ENCODE peak calls at places on chromosome 4, in eight cellular contexts. One of them, this sample, is unnamed. For H3K27me3, the result is how much of the 10 kb centered on the place peaks cover.

GRCh38 chr4:160835789-160836188 is 1328.0 kb downstream of the FSTL5 start:
- DNase-seq in GM23248: no peak
- DNase-seq in IMR-90: no peak
- DNase-seq in breast epithelium: no peak
- DNase-seq in Caco-2: no peak
- DNase-seq in uterus: no peak
- DNase-seq in suprapubic skin: no peak
- DNase-seq in kidney epithelial cell: peak
- DNase-seq in this sample: no peak

GRCh38 chr4:71230613-71231012 is 108.2 kb upstream of the SLC4A4 start:
- DNase-seq in GM23248: no peak
- DNase-seq in uterus: no peak
- DNase-seq in IMR-90: no peak
- DNase-seq in kidney epithelial cell: no peak
- DNase-seq in Caco-2: no peak
- DNase-seq in breast epithelium: no peak
- DNase-seq in suprapubic skin: no peak
- DNase-seq in this sample: no peak

GRCh38 chr4:124279741-124280140 is 432.8 kb downstream of the ANKRD50 start:
- DNase-seq in suprapubic skin: no peak
- DNase-seq in breast epithelium: no peak
- DNase-seq in IMR-90: no peak
- DNase-seq in GM23248: no peak
- DNase-seq in Caco-2: peak
- DNase-seq in uterus: no peak
- DNase-seq in kidney epithelial cell: no peak
- DNase-seq in this sample: no peak

GRCh38 chr4:73409978-73410588 is 6.0 kb downstream of the ALB start:
- DNase-seq in suprapubic skin: no peak
- DNase-seq in uterus: no peak
- DNase-seq in GM23248: no peak
- DNase-seq in breast epithelium: no peak
- DNase-seq in kidney epithelial cell: no peak
- DNase-seq in IMR-90: no peak
- DNase-seq in Caco-2: no peak
- DNase-seq in this sample: no peak

GRCh38 chr4:15355464-15355863 is 72.4 kb upstream of the C1QTNF7 start:
- DNase-seq in breast epithelium: no peak
- DNase-seq in IMR-90: no peak
- DNase-seq in GM23248: no peak
- DNase-seq in kidney epithelial cell: no peak
- DNase-seq in uterus: no peak
- DNase-seq in Caco-2: no peak
- DNase-seq in suprapubic skin: no peak
- DNase-seq in this sample: no peak

GRCh38 chr4:108272046-108272445 is 103.3 kb upstream of the LEF1 start:
- DNase-seq in uterus: no peak
- DNase-seq in breast epithelium: no peak
- DNase-seq in GM23248: no peak
- DNase-seq in Caco-2: no peak
- DNase-seq in IMR-90: peak
- DNase-seq in kidney epithelial cell: no peak
- DNase-seq in suprapubic skin: no peak
- DNase-seq in this sample: no peak

GRCh38 chr4:17324431-17324830 is 187.5 kb downstream of the QDPR start:
- DNase-seq in GM23248: peak
- DNase-seq in uterus: peak
- DNase-seq in Caco-2: peak
- DNase-seq in IMR-90: peak
- DNase-seq in breast epithelium: no peak
- DNase-seq in kidney epithelial cell: peak
- DNase-seq in suprapubic skin: no peak
- DNase-seq in this sample: no peak

GRCh38 chr4:185141777-185142176 is 1.3 kb upstream of the SLC25A4 start:
- DNase-seq in uterus: no peak
- DNase-seq in kidney epithelial cell: no peak
- DNase-seq in Caco-2: no peak
- DNase-seq in breast epithelium: no peak
- DNase-seq in IMR-90: no peak
- DNase-seq in suprapubic skin: no peak
- DNase-seq in GM23248: no peak
- DNase-seq in this sample: no peak

GRCh38 chr4:15443770-15444169 is 15.9 kb downstream of the C1QTNF7 start:
- DNase-seq in GM23248: no peak
- DNase-seq in Caco-2: no peak
- DNase-seq in kidney epithelial cell: no peak
- DNase-seq in IMR-90: no peak
- DNase-seq in suprapubic skin: no peak
- DNase-seq in uterus: no peak
- DNase-seq in breast epithelium: no peak
- DNase-seq in this sample: no peak

GRCh38 chr4:2286904-2287593 is 25.1 kb upstream of the MXD4 start:
- DNase-seq in IMR-90: peak
- DNase-seq in GM23248: no peak
- DNase-seq in suprapubic skin: peak
- DNase-seq in kidney epithelial cell: no peak
- DNase-seq in Caco-2: no peak
- DNase-seq in breast epithelium: no peak
- DNase-seq in uterus: no peak
- DNase-seq in this sample: no peak

GRCh38 chr4:54439831-54440243 is 210.7 kb downstream of the PDGFRA start:
- DNase-seq in kidney epithelial cell: no peak
- DNase-seq in IMR-90: peak
- DNase-seq in suprapubic skin: no peak
- DNase-seq in uterus: peak
- DNase-seq in GM23248: peak
- DNase-seq in breast epithelium: peak
- DNase-seq in Caco-2: peak
- DNase-seq in this sample: no peak

GRCh38 chr4:54446556-54446955 is 211.2 kb upstream of the KIT start:
- DNase-seq in IMR-90: no peak
- DNase-seq in breast epithelium: no peak
- DNase-seq in suprapubic skin: no peak
- DNase-seq in uterus: no peak
- DNase-seq in GM23248: no peak
- DNase-seq in kidney epithelial cell: no peak
- DNase-seq in Caco-2: no peak
- DNase-seq in this sample: no peak

DNA sequence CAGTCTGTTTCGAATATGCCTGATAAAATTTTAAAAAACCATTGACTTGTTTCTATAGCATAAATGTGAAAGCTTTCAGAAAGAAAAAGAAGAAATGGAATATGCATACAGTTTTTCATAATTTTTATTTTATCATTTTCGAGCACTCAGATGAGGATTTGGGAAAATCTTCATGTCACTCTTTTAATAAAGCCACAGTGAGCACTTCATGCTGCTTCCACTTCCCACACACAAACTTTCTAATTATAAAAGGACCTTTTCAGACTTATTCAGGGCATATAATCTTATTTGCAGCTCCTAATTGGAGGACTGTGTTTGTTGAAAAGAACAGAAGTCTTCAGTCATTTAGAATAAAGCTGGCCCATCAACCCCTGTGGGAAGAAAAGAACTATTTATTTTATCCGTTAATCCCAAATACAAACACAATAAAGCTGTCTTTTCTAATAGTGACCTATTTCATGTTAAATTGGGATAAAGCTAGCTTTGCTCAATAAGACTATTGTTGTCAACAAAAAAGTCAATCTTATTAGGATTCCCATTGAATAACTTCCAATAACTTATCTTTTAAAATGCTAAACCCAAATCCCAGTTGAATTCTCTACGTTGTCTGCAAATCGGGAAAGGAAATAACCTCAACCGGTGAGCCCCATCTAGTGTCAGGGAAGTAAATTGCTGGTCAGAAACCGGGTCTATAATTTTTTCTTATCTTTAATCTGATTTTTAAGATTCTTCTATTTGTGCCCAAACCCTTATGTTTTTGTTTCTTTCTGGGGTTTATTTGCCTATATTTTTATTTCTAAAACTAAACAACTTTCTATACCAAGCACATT is 211.5 kb downstream of the PDGFRA start:
- DNase-seq in GM23248: peak
- DNase-seq in IMR-90: peak
- DNase-seq in breast epithelium: no peak
- DNase-seq in suprapubic skin: no peak
- DNase-seq in kidney epithelial cell: no peak
- DNase-seq in Caco-2: peak
- DNase-seq in uterus: no peak
- DNase-seq in this sample: no peak
- H3K27me3 ChIP-seq in GM23248: under half
- H3K27me3 ChIP-seq in IMR-90: under half
- H3K27me3 ChIP-seq in breast epithelium: under half
- H3K27me3 ChIP-seq in suprapubic skin: under half
- H3K27me3 ChIP-seq in kidney epithelial cell: under half
- H3K27me3 ChIP-seq in Caco-2: under half
- H3K27me3 ChIP-seq in uterus: under half
- H3K27me3 ChIP-seq in this sample: under half

GRCh38 chr4:181259081-181259480 is 984.1 kb upstream of the TENM3 start:
- DNase-seq in GM23248: no peak
- DNase-seq in kidney epithelial cell: no peak
- DNase-seq in breast epithelium: no peak
- DNase-seq in Caco-2: no peak
- DNase-seq in IMR-90: no peak
- DNase-seq in uterus: no peak
- DNase-seq in suprapubic skin: no peak
- DNase-seq in this sample: no peak
- H3K27me3 ChIP-seq in GM23248: under half
- H3K27me3 ChIP-seq in kidney epithelial cell: under half
- H3K27me3 ChIP-seq in breast epithelium: under half
- H3K27me3 ChIP-seq in Caco-2: under half
- H3K27me3 ChIP-seq in IMR-90: under half
- H3K27me3 ChIP-seq in uterus: under half
- H3K27me3 ChIP-seq in suprapubic skin: under half
- H3K27me3 ChIP-seq in this sample: under half

GRCh38 chr4:6471303-6472007 is 959 bp downstream of the PPP2R2C start:
- DNase-seq in IMR-90: no peak
- DNase-seq in suprapubic skin: peak
- DNase-seq in Caco-2: no peak
- DNase-seq in uterus: no peak
- DNase-seq in breast epithelium: no peak
- DNase-seq in GM23248: no peak
- DNase-seq in kidney epithelial cell: no peak
- DNase-seq in this sample: no peak
- H3K27me3 ChIP-seq in IMR-90: under half
- H3K27me3 ChIP-seq in suprapubic skin: half or more
- H3K27me3 ChIP-seq in Caco-2: under half
- H3K27me3 ChIP-seq in uterus: under half
- H3K27me3 ChIP-seq in breast epithelium: half or more
- H3K27me3 ChIP-seq in GM23248: half or more
- H3K27me3 ChIP-seq in kidney epithelial cell: half or more
- H3K27me3 ChIP-seq in this sample: under half

GRCh38 chr4:6339818-6340445 is 70.3 kb downstream of the WFS1 start:
- DNase-seq in breast epithelium: no peak
- DNase-seq in uterus: no peak
- DNase-seq in GM23248: no peak
- DNase-seq in kidney epithelial cell: no peak
- DNase-seq in IMR-90: no peak
- DNase-seq in Caco-2: no peak
- DNase-seq in suprapubic skin: no peak
- DNase-seq in this sample: no peak
- H3K27me3 ChIP-seq in breast epithelium: under half
- H3K27me3 ChIP-seq in uterus: under half
- H3K27me3 ChIP-seq in GM23248: under half
- H3K27me3 ChIP-seq in kidney epithelial cell: under half
- H3K27me3 ChIP-seq in IMR-90: under half
- H3K27me3 ChIP-seq in Caco-2: under half
- H3K27me3 ChIP-seq in suprapubic skin: under half
- H3K27me3 ChIP-seq in this sample: under half

DNA sequence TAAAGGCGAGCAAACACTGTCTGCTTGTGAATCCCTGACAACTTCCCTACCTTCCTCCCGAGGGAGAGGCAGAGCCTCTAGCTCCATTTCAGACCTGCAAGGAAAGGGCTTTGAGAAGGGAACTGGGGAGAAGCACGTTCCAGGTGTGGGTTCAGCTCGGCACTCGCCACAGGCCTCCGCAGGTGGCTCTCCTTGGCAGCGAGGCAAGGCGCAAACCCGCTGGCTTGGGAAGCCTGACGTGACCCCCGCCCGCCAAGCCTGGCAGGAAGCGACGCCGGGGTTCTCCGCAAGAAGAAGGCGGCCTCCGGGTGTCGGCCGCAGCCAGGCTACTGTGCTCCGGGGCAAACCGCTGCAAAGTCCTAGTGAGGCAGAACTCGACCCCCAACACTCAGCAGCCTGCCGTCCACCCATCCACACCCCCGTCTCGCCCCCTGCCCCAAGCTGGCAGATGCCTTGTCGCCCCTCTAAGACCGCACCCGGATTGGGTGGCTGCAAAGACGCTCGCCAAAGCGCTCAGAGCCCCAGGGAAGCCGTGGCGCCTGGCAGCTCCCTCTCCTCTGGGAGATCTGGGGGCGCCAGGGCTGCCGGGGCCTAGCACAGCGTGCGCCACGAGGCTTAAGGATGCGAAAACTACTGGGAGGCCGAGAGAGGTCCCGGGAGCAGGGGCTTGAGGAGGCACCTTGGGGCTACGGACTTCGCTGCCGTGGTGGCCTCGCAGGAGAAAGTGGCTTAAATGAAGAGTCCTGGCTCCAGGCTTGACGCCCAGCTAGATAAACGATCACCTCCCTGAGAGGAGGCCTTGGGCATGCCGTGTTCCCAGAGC is 21.8 kb downstream of the NKX3-2 start:
- DNase-seq in GM23248: no peak
- DNase-seq in uterus: no peak
- DNase-seq in suprapubic skin: no peak
- DNase-seq in Caco-2: no peak
- DNase-seq in kidney epithelial cell: no peak
- DNase-seq in breast epithelium: no peak
- DNase-seq in IMR-90: no peak
- DNase-seq in this sample: no peak
- H3K27me3 ChIP-seq in GM23248: half or more
- H3K27me3 ChIP-seq in uterus: half or more
- H3K27me3 ChIP-seq in suprapubic skin: half or more
- H3K27me3 ChIP-seq in Caco-2: under half
- H3K27me3 ChIP-seq in kidney epithelial cell: half or more
- H3K27me3 ChIP-seq in breast epithelium: half or more
- H3K27me3 ChIP-seq in IMR-90: half or more
- H3K27me3 ChIP-seq in this sample: under half

GRCh38 chr4:163344147-163345050 is 707 bp downstream of the NPY5R start:
- DNase-seq in IMR-90: no peak
- DNase-seq in kidney epithelial cell: no peak
- DNase-seq in GM23248: no peak
- DNase-seq in uterus: peak
- DNase-seq in Caco-2: no peak
- DNase-seq in suprapubic skin: no peak
- DNase-seq in breast epithelium: no peak
- DNase-seq in this sample: no peak

DNA sequence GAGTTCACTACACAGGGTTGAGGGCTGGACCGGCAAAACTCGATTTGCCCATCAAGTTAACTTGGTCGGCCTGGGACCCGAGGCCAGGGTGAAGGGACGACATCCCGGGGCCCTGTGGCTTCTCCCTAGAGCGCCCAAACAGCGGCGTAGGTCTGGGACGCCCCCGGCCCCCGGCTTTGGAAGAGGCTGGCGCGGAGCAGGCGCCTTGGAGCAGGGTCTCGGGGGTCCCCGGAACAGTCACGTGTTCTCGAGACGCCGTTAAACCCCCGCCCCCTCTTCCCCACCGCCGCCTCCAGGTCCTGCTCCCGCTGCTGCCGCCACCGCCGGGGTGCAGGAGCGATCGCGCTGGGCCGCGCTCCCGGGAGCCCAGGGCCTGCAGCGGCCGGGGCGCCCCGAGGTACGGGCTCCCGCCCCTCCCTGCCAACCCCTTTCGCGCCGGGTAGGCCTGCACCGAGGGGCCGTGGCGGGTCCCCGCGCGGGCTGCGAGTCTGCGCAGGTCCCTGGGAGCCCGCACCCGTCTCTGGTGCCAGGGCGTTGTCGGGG is at the start of gene NPY5R:
- DNase-seq in uterus: peak
- DNase-seq in GM23248: no peak
- DNase-seq in suprapubic skin: no peak
- DNase-seq in Caco-2: no peak
- DNase-seq in breast epithelium: no peak
- DNase-seq in IMR-90: no peak
- DNase-seq in kidney epithelial cell: no peak
- DNase-seq in this sample: no peak
- H3K27me3 ChIP-seq in uterus: under half
- H3K27me3 ChIP-seq in GM23248: under half
- H3K27me3 ChIP-seq in suprapubic skin: under half
- H3K27me3 ChIP-seq in Caco-2: under half
- H3K27me3 ChIP-seq in breast epithelium: under half
- H3K27me3 ChIP-seq in IMR-90: under half
- H3K27me3 ChIP-seq in kidney epithelial cell: under half
- H3K27me3 ChIP-seq in this sample: under half